ENCODE peak calls at places on chromosomes 2 and 18, in four cellular contexts. N is effector memory CD4-positive, alpha-beta T cell; A is tibial artery; Y is ovary. C is an unnamed sample.

GRCh38 chr2:168456526-168457176 is 579 bp downstream of the CERS6 start:
- DNase-seq in Y (peak; percentile 73), N (no peak), A (no peak), C (peak; percentile 49)

GRCh38 chr2:160309585-160309984 is 109.5 kb upstream of the ITGB6 start:
- DNase-seq in Y (no peak), N (no peak), A (no peak), C (no peak)

GRCh38 chr2:20118051-20118450 is 66.6 kb upstream of the LAPTM4A start:
- DNase-seq in Y (no peak), N (no peak), A (no peak), C (no peak)

GRCh38 chr2:42105330-42106256 is 57.8 kb downstream of the PKDCC start:
- DNase-seq in A (peak; percentile 31), Y (no peak), N (peak; percentile 62), C (no peak)

GRCh38 chr2:152646775-152647174 is 70.5 kb downstream of the PRPF40A start:
- DNase-seq in Y (no peak), A (no peak), N (no peak), C (no peak)

GRCh38 chr2:200288670-200289429 is 17.6 kb upstream of the SPATS2L start:
- DNase-seq in Y (no peak), A (no peak), N (no peak), C (no peak)

GRCh38 chr18:68735498-68736343 is 20.8 kb upstream of the TMX3 start:
- DNase-seq in A (no peak), N (no peak), Y (no peak), C (no peak)

GRCh38 chr2:59413751-59414570 is 1139.5 kb downstream of the BCL11A start:
- DNase-seq in N (no peak), Y (no peak), A (no peak), C (no peak)

GRCh38 chr2:174024524-174025270 is 59.5 kb upstream of the SP3 start:
- DNase-seq in Y (peak; percentile 87), A (peak; percentile 92), N (no peak), C (no peak)

DNA sequence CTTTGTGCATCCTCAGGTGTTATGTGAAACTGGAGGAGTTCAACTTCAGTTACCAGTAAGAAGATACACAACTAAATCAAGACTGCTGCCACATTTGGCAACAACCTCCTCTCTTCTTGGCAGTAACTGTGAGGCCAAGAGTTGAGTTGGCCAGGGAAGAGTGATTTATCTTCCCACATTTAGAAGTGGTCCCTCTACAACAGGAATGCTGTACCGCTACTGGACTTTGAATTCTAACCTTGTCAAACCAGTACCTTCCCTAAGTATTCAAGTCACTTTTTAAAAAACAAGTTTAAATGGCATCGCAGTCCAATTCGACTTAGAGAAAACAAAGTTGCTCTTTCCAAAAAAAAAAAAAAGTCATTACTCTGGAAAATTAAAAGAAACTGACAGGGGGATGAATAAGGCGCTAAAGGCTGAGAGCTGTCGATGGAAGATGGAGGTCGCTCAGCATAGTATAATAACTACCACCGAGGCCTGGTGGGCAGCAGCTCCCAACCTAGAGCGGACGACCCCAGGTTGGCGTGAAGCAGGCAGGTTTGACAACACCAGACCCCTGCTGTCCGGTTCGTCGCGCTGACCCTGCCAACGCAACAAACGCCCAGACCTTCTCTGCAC is 1.0 kb downstream of the MAP4K3 start:
- DNase-seq in N (no peak), Y (no peak), A (peak; percentile 26), C (no peak)
- H3K4me1 ChIP-seq in N (peaks cover 8% of the 10 kb centered on the region), Y (peaks cover 8% of the 10 kb centered on the region), A (peaks cover 35% of the 10 kb centered on the region), C (peaks cover 24% of the 10 kb centered on the region)

GRCh38 chr2:161427413-161428239 is 11.5 kb downstream of the TBR1 start:
- DNase-seq in N (no peak), Y (no peak), A (no peak), C (peak; percentile 81)
- H3K27me3 ChIP-seq in N (peaks cover 63% of the 10 kb centered on the region), Y (peaks cover 5% of the 10 kb centered on the region), A (peaks cover 76% of the 10 kb centered on the region), C (peaks cover 88% of the 10 kb centered on the region)

GRCh38 chr2:239778861-239779591 is 246.1 kb downstream of the NDUFA10 start:
- DNase-seq in A (peak; percentile 13), N (no peak), Y (no peak), C (no peak)
- H3K9me3 ChIP-seq in A (peaks cover 6% of the 10 kb centered on the region), N (no peaks in the 10 kb centered on the region), Y (no peaks in the 10 kb centered on the region), C (no peaks in the 10 kb centered on the region)

GRCh38 chr18:48165104-48165866 is 234.8 kb upstream of the SMAD2 start:
- DNase-seq in Y (no peak), N (no peak), A (no peak), C (no peak)

GRCh38 chr18:48167901-48168300 is 237.4 kb upstream of the SMAD2 start:
- DNase-seq in Y (peak; percentile 72), N (no peak), A (no peak), C (no peak)

GRCh38 chr18:48166336-48166875 is 235.9 kb upstream of the SMAD2 start:
- DNase-seq in Y (no peak), N (no peak), A (no peak), C (no peak)

GRCh38 chr18:48168861-48169260 is 238.4 kb upstream of the SMAD2 start:
- DNase-seq in N (no peak), A (no peak), Y (no peak), C (no peak)

DNA sequence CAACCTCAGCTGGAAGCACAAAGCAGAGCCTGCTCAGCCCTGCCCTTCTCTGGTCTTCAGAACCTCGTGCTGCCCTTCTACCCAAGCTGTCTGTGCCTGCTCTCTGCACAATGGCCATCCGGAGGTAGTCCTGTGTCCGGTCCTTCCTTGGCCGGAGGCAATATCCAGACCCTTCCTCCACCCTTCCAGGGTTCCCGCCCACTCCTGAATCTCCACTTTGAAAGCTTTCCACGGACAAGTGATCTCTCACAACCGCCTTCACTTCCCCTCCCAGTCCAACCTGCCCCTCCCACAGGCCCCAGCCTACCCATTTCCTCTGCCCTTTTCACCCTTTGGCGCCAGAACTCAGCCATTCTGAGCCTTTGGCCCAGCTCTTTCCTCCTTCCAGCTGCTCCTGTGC is 236.5 kb upstream of the SMAD2 start:
- DNase-seq in N (no peak), A (no peak), Y (peak; percentile 72), C (peak; percentile 45)
- H3K4me1 ChIP-seq in N (peaks cover 6% of the 10 kb centered on the region), A (peaks cover 1% of the 10 kb centered on the region), Y (peaks cover 40% of the 10 kb centered on the region), C (peaks cover 35% of the 10 kb centered on the region)

GRCh38 chr2:232488097-232488711 is 570 bp upstream of the ECEL1 start:
- DNase-seq in A (no peak), N (no peak), Y (peak; percentile 29), C (no peak)
- H3K27me3 ChIP-seq in A (peaks cover 77% of the 10 kb centered on the region), N (no peaks in the 10 kb centered on the region), Y (no peaks in the 10 kb centered on the region), C (peaks cover 48% of the 10 kb centered on the region)

GRCh38 chr2:95238131-95238530 is 30.8 kb downstream of the ZNF892 start:
- DNase-seq in A (no peak), N (no peak), Y (no peak), C (no peak)

GRCh38 chr2:95240091-95240490 is 32.8 kb downstream of the ZNF892 start:
- DNase-seq in A (no peak), Y (no peak), N (no peak), C (no peak)

GRCh38 chr2:95234806-95235205 is 27.5 kb downstream of the ZNF892 start:
- DNase-seq in N (no peak), Y (no peak), A (no peak), C (no peak)

GRCh38 chr2:95240556-95240955 is 33.2 kb downstream of the ZNF892 start:
- DNase-seq in Y (no peak), A (no peak), N (no peak), C (no peak)
- H3K9me3 ChIP-seq in Y (no peaks in the 10 kb centered on the region), A (peaks cover 41% of the 10 kb centered on the region), N (peaks cover 3% of the 10 kb centered on the region), C (no peaks in the 10 kb centered on the region)

GRCh38 chr2:219551412-219551811 is 7.6 kb downstream of the TMEM198 start:
- DNase-seq in Y (peak; percentile 88), A (no peak), N (no peak), C (peak; percentile 37)
- H3K4me1 ChIP-seq in Y (peaks cover 6% of the 10 kb centered on the region), A (peaks cover 19% of the 10 kb centered on the region), N (peaks cover 15% of the 10 kb centered on the region), C (peaks cover 20% of the 10 kb centered on the region)